ENCODE peak calls at places on chromosomes 7 and 10, in five cellular contexts. X is testis, H is adrenal gland, B is uterus, P is A549. A is an unnamed sample. For H3K4me1, the result is how much of the 10 kb centered on the place peaks cover.

GRCh38 chr7:140229101-140229525 is 52.3 kb upstream of the KDM7A start:
- DNase-seq in H (no peak), P (no peak), B (no peak), X (no peak), A (no peak)

GRCh38 chr10:88110822-88111221 is 247.4 kb downstream of the PTEN start:
- DNase-seq in H (no peak), P (no peak), X (no peak), B (no peak), A (no peak)

GRCh38 chr10:11197266-11197712 is 179.6 kb downstream of the CELF2 start:
- DNase-seq in X (peak), P (no peak), B (no peak), H (peak), A (peak)

GRCh38 chr10:32367793-32368453 is 21.0 kb upstream of the EPC1 start:
- DNase-seq in X (peak), P (no peak), H (peak), B (peak), A (peak)

GRCh38 chr10:125779403-125780327 is 4.0 kb upstream of the MMP21 start:
- DNase-seq in B (no peak), P (no peak), X (no peak), H (no peak), A (no peak)

GRCh38 chr7:141461924-141462323 is 89.3 kb upstream of the AGK start:
- DNase-seq in B (no peak), X (no peak), P (no peak), H (no peak), A (no peak)

GRCh38 chr10:87816842-87817178 is 1.2 kb downstream of the ATAD1 start:
- DNase-seq in H (no peak), X (no peak), P (no peak), B (no peak), A (no peak)

GRCh38 chr10:47057471-47057870 is 146.2 kb downstream of the PTPN20 start:
- DNase-seq in X (no peak), P (no peak), H (no peak), B (no peak), A (no peak)

GRCh38 chr10:25557136-25557535 is 376.9 kb upstream of the MYO3A start:
- DNase-seq in H (no peak), P (no peak), B (no peak), X (no peak), A (no peak)

GRCh38 chr7:130153251-130153908 is 51.8 kb downstream of the TMEM209 start:
- DNase-seq in P (no peak), H (no peak), X (no peak), B (no peak), A (no peak)

GRCh38 chr7:155843426-155844018 is 31.3 kb upstream of the SHH start:
- DNase-seq in B (no peak), X (no peak), H (no peak), P (no peak), A (no peak)

GRCh38 chr7:81469299-81470083 is 300.4 kb downstream of the HGF start:
- DNase-seq in B (no peak), X (no peak), H (no peak), P (no peak), A (no peak)

GRCh38 chr10:28984431-28984830 is 304.4 kb upstream of the LYZL1 start:
- DNase-seq in X (no peak), H (peak), B (peak), P (peak), A (peak)

GRCh38 chr7:38428040-38428439 is 154.6 kb upstream of the TARP start:
- DNase-seq in H (no peak), B (peak), X (no peak), P (no peak), A (no peak)

GRCh38 chr7:73869011-73869785 is 8.2 kb downstream of the TMEM270 start:
- DNase-seq in X (no peak), P (no peak), B (no peak), H (no peak), A (no peak)

GRCh38 chr10:37865957-37866671 is 8.7 kb upstream of the ZNF248 start:
- DNase-seq in B (no peak), H (no peak), X (no peak), P (no peak), A (no peak)

GRCh38 chr10:59177862-59178235 is 1.4 kb downstream of the PHYHIPL start:
- DNase-seq in H (no peak), P (no peak), X (no peak), B (no peak), A (no peak)

GRCh38 chr7:51351661-51352060 is 35.1 kb upstream of the COBL start:
- DNase-seq in B (no peak), H (no peak), P (no peak), X (no peak), A (peak)

GRCh38 chr10:28842321-28842720 is 165.0 kb downstream of the BAMBI start:
- DNase-seq in H (no peak), P (no peak), B (no peak), X (no peak), A (no peak)

GRCh38 chr10:51014680-51015425 is 59.4 kb upstream of the PRKG1 start:
- DNase-seq in X (no peak), H (no peak), P (no peak), B (no peak), A (no peak)

GRCh38 chr7:40059057-40059456 is 75.4 kb downstream of the MPLKIP start:
- DNase-seq in H (no peak), B (no peak), X (no peak), P (no peak), A (no peak)

GRCh38 chr7:28581351-28581750 is 169.0 kb downstream of the CREB5 start:
- DNase-seq in H (no peak), X (no peak), B (no peak), P (no peak), A (no peak)

GRCh38 chr10:14535497-14536199 is 204.9 kb upstream of the FRMD4A start:
- DNase-seq in B (no peak), H (no peak), P (no peak), X (no peak), A (no peak)

GRCh38 chr10:14533295-14533694 is 202.6 kb upstream of the FRMD4A start:
- DNase-seq in P (no peak), H (no peak), X (no peak), B (no peak), A (no peak)

GRCh38 chr10:14536269-14536903 is 205.7 kb upstream of the FRMD4A start:
- DNase-seq in X (no peak), B (no peak), P (no peak), H (no peak), A (no peak)

GRCh38 chr10:14532473-14533251 is 201.9 kb upstream of the FRMD4A start:
- DNase-seq in B (no peak), X (peak), H (peak), P (peak), A (no peak)

DNA sequence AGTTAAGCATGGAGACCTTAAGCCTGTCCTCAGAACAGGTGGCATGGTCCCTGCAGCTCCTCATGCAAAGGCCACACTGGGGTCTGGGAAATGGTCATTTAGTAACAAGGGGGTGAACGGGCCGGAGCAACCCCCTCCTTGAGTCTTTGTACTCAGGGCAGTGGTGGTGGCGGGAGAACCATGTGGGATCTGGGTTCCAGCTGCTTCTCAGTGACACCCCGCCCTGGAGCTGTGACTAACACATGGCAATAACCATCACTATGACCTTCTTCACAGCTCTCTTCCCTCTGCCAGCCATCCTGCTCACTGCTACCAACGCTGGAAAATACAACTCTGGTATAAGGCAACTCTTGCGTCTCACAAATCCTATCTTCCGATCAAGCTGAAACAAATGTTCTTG is 203.4 kb upstream of the FRMD4A start:
- DNase-seq in X (no peak), B (no peak), P (no peak), H (no peak), A (no peak)
- H3K4me1 ChIP-seq in X (under half), B (under half), P (half or more), H (under half), A (under half)

DNA sequence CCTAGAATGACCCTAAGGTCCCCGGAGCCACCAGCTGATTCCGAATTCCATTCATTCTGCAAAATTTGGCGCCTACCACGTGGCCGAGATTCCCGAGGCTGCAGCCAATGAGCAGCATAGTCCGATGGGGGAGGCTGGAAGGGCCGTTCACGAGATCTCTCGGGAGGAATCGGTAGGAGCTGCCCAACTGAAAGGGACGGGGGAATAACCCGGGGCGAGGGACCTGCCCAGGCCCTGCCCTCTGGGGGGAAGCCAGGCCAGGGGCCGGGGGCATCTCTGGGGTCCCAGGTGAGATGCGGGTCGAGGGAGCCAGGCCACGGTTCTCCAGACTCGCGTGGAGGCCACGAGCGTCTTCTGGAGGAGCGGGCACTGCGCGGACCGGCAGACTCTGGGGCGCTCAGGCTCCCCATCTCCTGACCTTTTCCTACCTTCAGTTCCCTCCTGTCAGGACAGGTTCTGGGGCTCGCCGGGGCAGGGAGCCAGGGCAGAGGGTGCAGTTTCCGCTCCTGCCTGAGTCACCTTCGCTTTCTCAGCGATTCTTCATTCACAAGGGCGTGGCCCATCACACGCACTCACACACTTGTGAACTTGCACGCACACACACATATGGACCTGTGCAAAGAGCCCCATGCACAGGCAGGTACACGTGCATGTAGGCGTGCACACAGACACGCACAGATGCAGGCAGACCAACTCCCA is 173.4 kb downstream of the RNF216 start:
- DNase-seq in P (no peak), B (no peak), X (no peak), H (no peak), A (no peak)
- TF ChIP-seq POLR2A in P (no peak), B (no peak), X (no peak), H (no peak), A (no peak)

GRCh38 chr7:18191329-18191728 is 163.7 kb upstream of the PRPS1L1 start:
- DNase-seq in B (no peak), P (no peak), H (no peak), X (no peak), A (no peak)
- H3K4me1 ChIP-seq in B (under half), P (under half), H (under half), X (under half), A (under half)

GRCh38 chr10:103649654-103650423 is 156.3 kb downstream of the NEURL1 start:
- DNase-seq in B (no peak), X (peak), H (no peak), P (no peak), A (no peak)

GRCh38 chr10:103653581-103654020 is 160.1 kb downstream of the NEURL1 start:
- DNase-seq in X (no peak), H (no peak), B (no peak), P (no peak), A (no peak)

GRCh38 chr10:103648951-103649532 is 155.5 kb downstream of the NEURL1 start:
- DNase-seq in X (peak), P (no peak), B (peak), H (peak), A (no peak)

GRCh38 chr10:103652599-103653281 is 159.2 kb downstream of the NEURL1 start:
- DNase-seq in H (no peak), X (no peak), P (no peak), B (no peak), A (peak)

GRCh38 chr10:103651783-103652476 is 158.4 kb downstream of the NEURL1 start:
- DNase-seq in P (no peak), X (peak), H (peak), B (peak), A (no peak)
- TF ChIP-seq POLR2A in P (no peak), X (no peak), H (no peak), B (no peak), A (no peak)

GRCh38 chr10:78207216-78207615 is 173.6 kb downstream of the RPS24 start:
- DNase-seq in B (no peak), X (no peak), P (no peak), H (no peak), A (no peak)
- H3K4me1 ChIP-seq in B (under half), X (under half), P (under half), H (under half), A (under half)

GRCh38 chr7:96321041-96321669 is 743 bp downstream of the SLC25A13 start:
- DNase-seq in B (peak), P (peak), X (peak), H (peak), A (peak)
- TF ChIP-seq POLR2A in B (peak), P (peak), X (no peak), H (no peak), A (peak)

GRCh38 chr7:55065079-55065478 is 46.3 kb downstream of the EGFR start:
- DNase-seq in P (peak), B (peak), X (peak), H (peak), A (no peak)
- H3K4me1 ChIP-seq in P (half or more), B (under half), X (under half), H (under half), A (half or more)

DNA sequence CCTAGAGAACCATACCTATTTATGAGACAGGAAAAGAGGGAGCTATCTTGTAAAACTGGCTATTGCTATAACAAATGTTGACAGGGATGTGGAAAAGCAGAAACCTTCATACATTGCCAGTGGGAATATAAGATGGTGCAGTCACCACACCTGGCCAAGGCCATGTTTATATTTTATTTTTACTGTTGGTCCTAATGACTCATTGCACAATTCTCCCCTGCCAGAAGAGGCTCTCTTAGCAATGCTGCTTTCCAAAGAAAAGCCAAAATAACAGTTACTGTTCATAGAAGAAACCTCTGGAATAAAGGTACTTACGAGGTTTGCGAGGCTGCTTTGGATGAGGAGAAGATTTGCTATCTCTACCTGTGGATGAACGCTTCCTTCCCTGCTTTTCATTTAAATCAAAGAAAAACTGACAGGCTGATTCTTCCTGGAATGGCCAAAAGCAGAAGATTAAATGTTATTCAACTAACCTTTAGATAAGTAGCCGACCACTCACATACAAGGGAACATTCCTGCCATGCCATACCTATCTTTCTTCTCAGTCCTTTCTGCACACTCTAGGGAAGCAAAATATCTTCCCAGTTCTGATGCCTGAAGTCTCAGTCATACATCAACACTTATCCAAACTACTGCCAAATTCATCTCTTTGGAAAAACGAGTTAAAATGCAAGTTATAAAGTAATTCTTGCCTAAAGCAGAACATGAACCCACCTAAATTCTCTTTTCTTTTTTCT is 16.3 kb upstream of the CHUK start:
- DNase-seq in H (no peak), X (no peak), P (no peak), B (no peak), A (no peak)
- TF ChIP-seq POLR2A in H (no peak), X (no peak), P (no peak), B (no peak), A (no peak)

DNA sequence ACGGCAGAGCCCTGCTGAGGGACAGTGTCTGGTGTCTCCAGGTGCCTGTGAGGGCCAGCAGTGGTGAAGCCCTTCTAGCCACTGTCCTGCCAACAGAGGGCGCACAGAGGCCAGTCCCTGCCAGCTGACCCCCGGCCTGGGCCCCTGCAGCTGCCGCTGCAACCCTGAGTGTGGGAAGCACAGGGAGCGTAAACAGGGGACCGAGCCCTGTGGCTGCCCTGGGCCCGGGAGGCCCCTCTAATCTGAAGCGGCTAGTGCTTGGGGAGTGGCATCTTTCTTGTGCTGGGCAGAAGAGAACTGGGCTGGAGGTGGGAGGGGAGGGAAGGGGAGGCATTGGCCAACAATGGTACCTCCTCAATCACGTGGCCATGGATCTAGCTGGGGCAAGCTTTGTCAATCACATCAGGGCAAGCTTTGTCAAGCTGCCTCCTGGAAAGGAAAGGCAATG is 34.6 kb downstream of the TRIM8 start:
- DNase-seq in P (peak), X (peak), H (peak), B (peak), A (peak)
- H3K4me1 ChIP-seq in P (under half), X (half or more), H (under half), B (under half), A (half or more)

DNA sequence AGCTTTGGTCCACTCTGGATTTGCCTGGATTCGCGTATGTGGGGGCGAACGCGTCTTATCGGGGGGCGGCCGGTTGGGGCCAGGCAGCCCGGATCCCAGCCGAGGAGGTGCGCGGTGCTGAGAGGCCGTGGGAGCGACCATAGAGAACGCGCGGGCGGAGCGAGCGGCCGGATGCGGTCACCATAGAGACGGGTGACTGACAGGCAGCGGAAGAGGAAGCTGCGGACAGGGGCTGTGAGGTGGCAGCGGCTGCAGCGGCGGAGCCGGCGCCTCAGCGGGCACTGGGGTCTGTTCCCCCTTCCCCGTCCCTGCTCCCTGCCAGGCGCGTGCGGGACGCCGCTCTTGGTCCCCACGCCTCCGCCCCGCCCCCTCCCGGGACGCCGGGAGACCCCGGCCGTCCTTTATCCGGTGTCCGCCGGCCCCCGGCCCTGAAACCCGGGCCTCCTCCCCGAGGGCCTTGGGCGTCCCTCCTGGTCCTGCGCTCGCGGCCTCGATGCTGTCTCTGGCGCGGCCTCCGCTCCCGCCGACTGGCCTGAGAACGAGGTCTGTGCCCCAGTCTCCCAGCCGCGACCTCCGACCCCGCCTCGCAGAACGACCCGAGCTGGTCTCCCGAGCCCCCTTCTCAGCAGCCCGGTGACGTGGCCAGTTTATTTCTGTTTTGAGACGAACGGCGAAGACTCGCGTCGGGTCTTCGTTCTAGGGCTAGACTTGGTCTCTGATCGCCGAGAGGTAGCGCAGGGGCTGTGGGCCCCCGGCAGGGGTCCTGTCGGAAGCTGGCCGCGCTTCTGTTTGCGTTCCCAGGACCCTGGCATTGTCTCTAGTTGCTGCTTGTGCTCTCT is at the start of gene CHPF2:
- DNase-seq in X (peak), P (peak), B (peak), H (peak), A (peak)
- TF ChIP-seq POLR2A in X (no peak), P (peak), B (peak), H (peak), A (peak)

A was measured in tibial nerve.